ENCODE peak calls at places on chromosomes 13 and 19, in nine cellular contexts. B is mammary epithelial cell; E is colonic mucosa; Z is WERI-Rb-1; T is cardiac fibroblast; A is fibroblast of pulmonary artery; G is K562; C is osteoblast; S is CD8-positive, alpha-beta T cell. P is an unnamed sample.

GRCh38 chr13:98792321-98792720 is 39.8 kb upstream of the SLC15A1 start:
- DNase-seq in C (no peak), S (no peak), T (no peak), Z (no peak), A (no peak), B (no peak), E (no peak), G (no peak), P (no peak)

GRCh38 chr19:44905437-44906160 is at the start of gene APOE:
- DNase-seq in G (peak), Z (peak), C (peak), B (no peak), E (no peak), S (no peak), A (peak), T (peak), P (no peak)

GRCh38 chr13:48401480-48401879 is 11.4 kb downstream of the LPAR6 start:
- DNase-seq in B (no peak), C (no peak), Z (no peak), S (no peak), G (no peak), A (no peak), T (no peak), E (no peak), P (no peak)

GRCh38 chr13:19713186-19713965 is 69.4 kb downstream of the PSPC1 start:
- DNase-seq in E (no peak), T (peak), G (no peak), C (no peak), A (peak), B (peak), S (no peak), Z (no peak), P (peak)

GRCh38 chr13:110307697-110308376 is 753 bp downstream of the COL4A2 start:
- DNase-seq in T (peak), E (no peak), Z (peak), B (peak), C (peak), G (no peak), A (no peak), S (no peak), P (no peak)

GRCh38 chr19:51345076-51345620 is 3.2 kb upstream of the VSIG10L start:
- DNase-seq in C (peak), Z (peak), E (no peak), A (no peak), B (no peak), G (no peak), T (no peak), S (no peak), P (no peak)

GRCh38 chr19:40247735-40248262 is 21.3 kb upstream of the CCNP start:
- DNase-seq in T (no peak), G (no peak), Z (no peak), E (no peak), A (no peak), S (no peak), C (no peak), B (no peak), P (no peak)

GRCh38 chr19:9622531-9622930 is 1.5 kb upstream of the ZNF561 start:
- DNase-seq in A (peak), Z (no peak), B (peak), S (no peak), E (no peak), C (no peak), G (no peak), T (no peak), P (no peak)

GRCh38 chr13:69579351-69579750 is 528.3 kb upstream of the ATXN8OS start:
- DNase-seq in G (no peak), E (no peak), C (no peak), S (no peak), A (no peak), Z (no peak), T (no peak), B (peak), P (no peak)

GRCh38 chr13:113586661-113587479 is 2.3 kb downstream of the TFDP1 start:
- DNase-seq in E (peak), C (peak), S (peak), T (no peak), Z (peak), B (no peak), G (no peak), A (no peak), P (no peak)

GRCh38 chr19:21749090-21749489 is 18.3 kb downstream of the ZNF100 start:
- DNase-seq in Z (no peak), S (no peak), E (no peak), G (no peak), C (peak), T (peak), B (no peak), A (peak), P (peak)

GRCh38 chr19:35879770-35880317 is 11.5 kb downstream of the APLP1 start:
- DNase-seq in B (peak), S (peak), A (peak), T (peak), E (peak), C (peak), G (peak), Z (peak), P (peak)

GRCh38 chr19:39401549-39402416 is 4.9 kb upstream of the ZFP36 start:
- DNase-seq in A (peak), S (peak), Z (no peak), E (peak), C (peak), G (no peak), B (peak), T (peak), P (peak)

GRCh38 chr19:48992571-48993174 is 436 bp downstream of the GYS1 start:
- DNase-seq in T (no peak), C (peak), A (no peak), E (peak), S (no peak), Z (no peak), B (no peak), G (peak), P (no peak)

GRCh38 chr13:47853236-47853635 is 147.8 kb downstream of the SUCLA2 start:
- DNase-seq in G (no peak), B (peak), S (no peak), A (no peak), E (no peak), Z (no peak), T (no peak), C (no peak), P (peak)

GRCh38 chr19:41694196-41694595 is 6.1 kb upstream of the CEACAM7 start:
- DNase-seq in S (peak), E (peak), C (no peak), Z (no peak), T (no peak), G (no peak), A (no peak), B (no peak), P (no peak)

GRCh38 chr13:40562975-40563349 is 103.5 kb downstream of the FOXO1 start:
- DNase-seq in G (no peak), Z (no peak), E (no peak), S (no peak), T (no peak), A (no peak), B (no peak), C (no peak), P (no peak)

GRCh38 chr19:10010247-10010691 is at the start of gene COL5A3:
- DNase-seq in T (peak), E (peak), G (peak), A (peak), C (peak), B (peak), Z (no peak), S (no peak), P (peak)

GRCh38 chr13:78161266-78161665 is 242.6 kb upstream of the EDNRB start:
- DNase-seq in B (no peak), S (no peak), C (no peak), A (no peak), T (no peak), Z (no peak), E (no peak), G (no peak), P (no peak)

GRCh38 chr13:91078093-91078679 is 269.3 kb upstream of the MIR17HG start:
- DNase-seq in G (peak), B (no peak), Z (no peak), A (peak), E (no peak), T (peak), S (no peak), C (no peak), P (no peak)

GRCh38 chr19:3336680-3337523 is 29.5 kb upstream of the NFIC start:
- DNase-seq in G (no peak), Z (peak), E (peak), B (no peak), T (peak), S (no peak), C (peak), A (peak), P (peak)

GRCh38 chr13:52665325-52665724 is 12.7 kb downstream of the SUGT1 start:
- DNase-seq in B (peak), T (peak), G (peak), E (no peak), A (peak), C (peak), S (no peak), Z (no peak), P (peak)
- TF ChIP-seq CTCF in B (peak), T (peak), G (no peak), E (peak), A (peak), C (peak), S (peak), Z (no peak), P (peak)

GRCh38 chr19:34364462-34364829 is 550 bp upstream of the GPI start:
- DNase-seq in C (no peak), Z (no peak), G (no peak), A (no peak), S (no peak), E (no peak), T (no peak), B (no peak), P (no peak)
- H3K4me3 ChIP-seq in C (peak), Z (peak), G (peak), A (peak), S (peak), E (peak), T (peak), B (peak), P (peak)

DNA sequence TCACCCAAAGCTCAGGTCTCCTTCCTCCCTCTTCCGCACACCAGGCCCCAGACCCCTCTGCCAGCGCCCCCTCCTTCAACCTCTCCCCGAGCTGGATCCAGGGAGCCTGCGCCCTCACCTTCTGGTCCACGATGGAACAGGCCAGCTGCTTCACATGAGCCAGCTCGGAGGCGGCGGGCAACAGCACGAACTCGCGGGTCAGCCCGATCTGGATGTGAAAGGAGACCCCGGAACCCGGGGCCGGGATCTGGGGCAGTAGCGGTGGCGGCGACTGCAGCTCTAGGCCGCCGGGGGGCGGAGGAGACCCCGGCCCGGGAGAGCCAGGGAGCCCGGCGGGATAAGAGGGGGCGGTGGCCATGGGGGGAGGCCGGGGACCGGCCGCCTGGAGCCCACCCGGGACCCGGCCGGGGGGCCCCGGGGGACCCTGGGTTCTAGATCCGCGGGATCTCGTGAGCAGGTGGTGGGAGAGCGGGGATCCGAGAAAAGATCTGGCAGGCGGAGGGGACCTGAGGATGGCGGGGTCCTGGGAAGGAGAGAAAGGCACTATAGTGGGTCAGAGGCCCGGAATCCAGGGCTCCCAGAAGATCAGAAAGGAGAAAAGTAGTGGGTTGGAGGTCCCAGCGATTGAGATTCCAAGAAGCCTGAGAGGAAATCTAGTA is 772 bp downstream of the PRKD2 start:
- DNase-seq in B (no peak), G (peak), C (peak), A (no peak), T (no peak), E (peak), S (no peak), Z (peak), P (no peak)
- TF ChIP-seq CTCF in B (peak), G (no peak), C (no peak), A (no peak), T (no peak), E (no peak), S (no peak), Z (no peak), P (no peak)

GRCh38 chr19:6865849-6866248 is 21.5 kb upstream of the ADGRE1 start:
- DNase-seq in B (no peak), A (no peak), G (no peak), T (no peak), E (no peak), S (no peak), C (no peak), Z (no peak), P (no peak)

GRCh38 chr19:6868341-6868740 is 19.0 kb upstream of the ADGRE1 start:
- DNase-seq in Z (no peak), S (no peak), B (no peak), E (peak), T (peak), A (peak), C (no peak), G (no peak), P (no peak)

GRCh38 chr19:6861683-6862286 is 25.6 kb upstream of the ADGRE1 start:
- DNase-seq in T (no peak), B (peak), A (no peak), G (no peak), C (no peak), E (no peak), S (no peak), Z (no peak), P (no peak)

GRCh38 chr19:6866646-6867255 is 20.6 kb upstream of the ADGRE1 start:
- DNase-seq in S (no peak), C (no peak), Z (no peak), A (no peak), B (no peak), G (no peak), E (no peak), T (no peak), P (no peak)

DNA sequence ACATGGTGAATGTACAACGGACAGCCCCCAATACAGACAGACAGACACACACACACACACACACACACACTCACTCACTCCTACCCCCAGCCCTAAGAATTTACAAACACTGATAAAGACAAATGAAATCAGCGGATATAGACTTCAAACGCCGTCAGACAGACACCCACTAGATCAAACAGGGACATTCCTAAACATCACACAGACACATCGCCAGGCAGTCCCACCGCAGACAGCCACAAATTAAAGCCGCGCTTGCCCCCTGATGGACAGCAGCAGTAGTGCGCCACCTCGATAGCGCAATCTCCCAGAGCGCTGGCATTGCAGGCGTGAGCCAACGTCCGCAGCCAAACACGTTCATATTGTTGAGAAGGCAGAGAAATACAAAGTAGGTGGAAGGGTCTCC is 24.7 kb upstream of the ADGRE1 start:
- DNase-seq in Z (peak), A (peak), E (peak), T (peak), G (peak), B (peak), C (peak), S (peak), P (peak)
- H3K4me3 ChIP-seq in Z (no peak), A (peak), E (peak), T (no peak), G (no peak), B (no peak), C (no peak), S (no peak), P (no peak)

DNA sequence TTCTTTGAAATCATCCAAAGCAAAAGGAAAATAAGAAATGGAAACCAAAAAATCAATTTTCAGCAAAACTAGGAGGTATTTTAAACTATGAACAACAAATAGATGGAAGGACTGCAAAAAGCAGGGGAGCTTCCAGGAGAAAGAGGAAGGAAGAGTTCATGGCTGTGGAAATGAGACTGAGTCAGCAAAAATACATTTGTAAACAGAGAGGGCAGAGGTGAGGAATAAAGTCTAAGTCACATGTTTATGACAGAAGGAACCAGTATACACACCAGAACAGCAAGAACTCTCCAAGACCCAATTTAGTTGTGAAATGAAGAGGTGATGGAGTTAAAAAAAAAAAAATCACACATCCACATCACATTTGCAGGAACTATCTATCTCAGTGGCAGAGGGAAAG is 69.6 kb downstream of the RNASEH2B start:
- DNase-seq in Z (no peak), E (no peak), S (no peak), C (no peak), G (no peak), A (no peak), B (no peak), T (peak), P (peak)
- TF ChIP-seq CTCF in Z (no peak), E (no peak), S (no peak), C (no peak), G (no peak), A (no peak), B (no peak), T (no peak), P (no peak)

GRCh38 chr19:15583346-15583745 is 31.7 kb upstream of the CYP4F8 start:
- DNase-seq in A (no peak), C (no peak), B (no peak), G (no peak), T (no peak), E (no peak), S (peak), Z (no peak), P (no peak)

GRCh38 chr19:15587663-15588062 is 27.4 kb upstream of the CYP4F8 start:
- DNase-seq in B (no peak), Z (no peak), G (no peak), C (peak), E (no peak), S (no peak), A (no peak), T (no peak), P (no peak)

GRCh38 chr19:15584095-15584494 is 30.9 kb upstream of the CYP4F8 start:
- DNase-seq in G (no peak), T (no peak), E (no peak), B (no peak), C (peak), A (no peak), S (no peak), Z (no peak), P (no peak)

GRCh38 chr19:15589760-15590451 is 25.1 kb upstream of the CYP4F8 start:
- DNase-seq in Z (no peak), A (no peak), B (no peak), E (no peak), C (no peak), G (no peak), T (no peak), S (peak), P (no peak)

GRCh38 chr19:15584541-15585115 is 30.4 kb upstream of the CYP4F8 start:
- DNase-seq in E (peak), A (peak), G (peak), B (peak), C (peak), T (peak), S (peak), Z (peak), P (peak)
- H3K4me3 ChIP-seq in E (no peak), A (no peak), G (no peak), B (no peak), C (no peak), T (no peak), S (peak), Z (no peak), P (no peak)

DNA sequence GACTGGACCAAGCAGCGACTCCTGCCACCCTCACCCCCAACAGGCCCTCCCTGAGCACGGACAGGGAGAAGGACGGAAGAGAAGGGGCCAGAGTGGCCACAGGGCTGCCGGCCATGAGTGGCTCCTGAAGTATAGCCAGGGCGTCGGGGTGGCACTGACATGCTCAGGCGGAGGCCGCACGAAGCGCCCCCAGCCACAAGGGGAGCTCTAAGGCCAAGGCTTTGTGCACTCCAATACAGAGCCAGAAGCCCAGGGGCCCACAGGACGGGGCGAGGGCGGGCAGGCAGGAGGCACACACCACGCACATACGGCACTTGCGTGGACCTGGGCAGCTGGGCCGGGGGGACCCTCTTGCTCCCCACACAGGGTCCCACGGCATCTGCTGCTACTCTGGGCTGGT is 52.0 kb downstream of the KLF2 start:
- DNase-seq in B (no peak), G (peak), S (peak), T (no peak), E (no peak), C (peak), Z (peak), A (no peak), P (no peak)
- TF ChIP-seq CTCF in B (peak), G (peak), S (peak), T (peak), E (peak), C (peak), Z (peak), A (peak), P (no peak)

GRCh38 chr19:55146648-55147218 is 2.3 kb downstream of the TNNT1 start:
- DNase-seq in A (no peak), T (no peak), B (no peak), Z (peak), G (peak), C (peak), E (peak), S (no peak), P (no peak)
- H3K4me3 ChIP-seq in A (no peak), T (no peak), B (peak), Z (peak), G (peak), C (no peak), E (no peak), S (no peak), P (no peak)

GRCh38 chr19:960601-960938 is 23.6 kb upstream of the WDR18 start:
- DNase-seq in S (no peak), C (no peak), T (no peak), Z (no peak), B (no peak), A (no peak), E (no peak), G (no peak), P (no peak)

GRCh38 chr19:961866-962620 is 22.1 kb upstream of the WDR18 start:
- DNase-seq in Z (no peak), E (peak), B (no peak), S (no peak), C (peak), G (peak), T (no peak), A (no peak), P (peak)

GRCh38 chr19:962683-963385 is 21.3 kb upstream of the WDR18 start:
- DNase-seq in G (no peak), C (no peak), Z (no peak), T (no peak), B (no peak), S (no peak), A (no peak), E (no peak), P (no peak)

GRCh38 chr19:958967-959685 is 25.0 kb upstream of the WDR18 start:
- DNase-seq in E (no peak), G (peak), S (no peak), B (peak), C (no peak), A (peak), T (no peak), Z (no peak), P (peak)

DNA sequence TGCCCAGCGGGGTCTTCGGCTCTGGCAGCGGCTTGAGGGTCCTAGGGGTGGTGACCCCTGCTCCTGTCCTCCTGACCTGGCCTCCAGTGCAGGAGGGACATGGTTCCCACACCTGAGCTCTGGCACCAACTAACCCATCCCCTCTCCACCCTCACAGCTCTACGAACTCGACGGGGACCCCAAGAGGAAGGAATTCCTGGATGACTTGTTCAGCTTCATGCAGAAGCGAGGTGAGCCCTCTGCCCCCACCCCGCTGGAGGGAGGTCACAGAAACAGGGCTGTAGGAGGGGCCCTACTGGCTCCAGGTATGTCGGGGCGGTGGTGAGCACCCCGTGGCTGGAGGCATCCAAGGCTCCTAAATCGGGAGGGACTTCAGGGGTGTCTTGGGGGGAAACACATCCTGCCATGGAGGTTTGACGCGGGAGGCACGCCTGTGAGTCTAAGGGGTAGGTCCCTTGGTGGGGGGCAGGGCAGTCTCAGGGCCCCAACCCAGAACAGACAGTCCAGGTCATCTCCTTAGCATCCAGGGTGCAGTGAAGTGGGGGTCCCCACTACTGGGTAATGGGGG is 24.1 kb upstream of the WDR18 start:
- DNase-seq in T (no peak), Z (no peak), A (no peak), C (no peak), E (no peak), B (no peak), S (no peak), G (no peak), P (no peak)
- TF ChIP-seq CTCF in T (no peak), Z (peak), A (no peak), C (no peak), E (no peak), B (no peak), S (no peak), G (peak), P (no peak)

P was measured in fibroblast of mammary gland.